ENCODE peak calls at places on chromosome 4, in nine cellular contexts. D is stomach, B is spleen, U is transverse colon, F is SK-N-SH, E is upper lobe of left lung, R is suprapubic skin, G is sigmoid colon, J is HCT116. K is an unnamed sample. For H3K36me3, the result is how much of the 10 kb centered on the place peaks cover.

GRCh38 chr4:168528131-168528949 is 31.5 kb downstream of the PALLD start:
- DNase-seq in D (no peak), B (no peak), U (no peak), F (no peak), E (no peak), R (no peak), G (no peak), J (no peak), K (no peak)

GRCh38 chr4:107312366-107312765 is 276.3 kb upstream of the DKK2 start:
- DNase-seq in D (no peak), B (no peak), U (no peak), F (no peak), E (no peak), R (no peak), G (no peak), J (no peak), K (no peak)

GRCh38 chr4:140097572-140097971 is 56.4 kb downstream of the MAML3 start:
- DNase-seq in D (no peak), B (no peak), U (no peak), F (no peak), E (no peak), R (no peak), G (no peak), J (no peak), K (no peak)

GRCh38 chr4:142809559-142809958 is 36.5 kb downstream of the INPP4B start:
- DNase-seq in D (no peak), B (no peak), U (no peak), F (no peak), E (no peak), R (no peak), G (no peak), J (no peak), K (no peak)

GRCh38 chr4:127732623-127733199 is 2.5 kb downstream of the SLC25A31 start:
- DNase-seq in D (no peak), B (no peak), U (no peak), F (peak), E (no peak), R (no peak), G (no peak), J (peak), K (peak)

GRCh38 chr4:52914051-52914605 is 52.0 kb downstream of the RASL11B start:
- DNase-seq in D (no peak), B (no peak), U (no peak), F (no peak), E (no peak), R (no peak), G (no peak), J (no peak), K (no peak)

GRCh38 chr4:153533387-153533786 is 67.2 kb downstream of the TMEM131L start:
- DNase-seq in D (no peak), B (no peak), U (no peak), F (no peak), E (no peak), R (no peak), G (no peak), J (no peak), K (no peak)

GRCh38 chr4:154349829-154350228 is 141.8 kb downstream of the DCHS2 start:
- DNase-seq in D (no peak), B (no peak), U (no peak), F (no peak), E (no peak), R (no peak), G (no peak), J (peak), K (no peak)

GRCh38 chr4:61245321-61245720 is 45.2 kb downstream of the ADGRL3 start:
- DNase-seq in D (no peak), B (no peak), U (no peak), F (no peak), E (no peak), R (no peak), G (no peak), J (no peak), K (no peak)

GRCh38 chr4:42151568-42152506 is 618 bp downstream of the BEND4 start:
- DNase-seq in D (peak), B (peak), U (peak), F (peak), E (peak), R (no peak), G (no peak), J (no peak), K (no peak)

DNA sequence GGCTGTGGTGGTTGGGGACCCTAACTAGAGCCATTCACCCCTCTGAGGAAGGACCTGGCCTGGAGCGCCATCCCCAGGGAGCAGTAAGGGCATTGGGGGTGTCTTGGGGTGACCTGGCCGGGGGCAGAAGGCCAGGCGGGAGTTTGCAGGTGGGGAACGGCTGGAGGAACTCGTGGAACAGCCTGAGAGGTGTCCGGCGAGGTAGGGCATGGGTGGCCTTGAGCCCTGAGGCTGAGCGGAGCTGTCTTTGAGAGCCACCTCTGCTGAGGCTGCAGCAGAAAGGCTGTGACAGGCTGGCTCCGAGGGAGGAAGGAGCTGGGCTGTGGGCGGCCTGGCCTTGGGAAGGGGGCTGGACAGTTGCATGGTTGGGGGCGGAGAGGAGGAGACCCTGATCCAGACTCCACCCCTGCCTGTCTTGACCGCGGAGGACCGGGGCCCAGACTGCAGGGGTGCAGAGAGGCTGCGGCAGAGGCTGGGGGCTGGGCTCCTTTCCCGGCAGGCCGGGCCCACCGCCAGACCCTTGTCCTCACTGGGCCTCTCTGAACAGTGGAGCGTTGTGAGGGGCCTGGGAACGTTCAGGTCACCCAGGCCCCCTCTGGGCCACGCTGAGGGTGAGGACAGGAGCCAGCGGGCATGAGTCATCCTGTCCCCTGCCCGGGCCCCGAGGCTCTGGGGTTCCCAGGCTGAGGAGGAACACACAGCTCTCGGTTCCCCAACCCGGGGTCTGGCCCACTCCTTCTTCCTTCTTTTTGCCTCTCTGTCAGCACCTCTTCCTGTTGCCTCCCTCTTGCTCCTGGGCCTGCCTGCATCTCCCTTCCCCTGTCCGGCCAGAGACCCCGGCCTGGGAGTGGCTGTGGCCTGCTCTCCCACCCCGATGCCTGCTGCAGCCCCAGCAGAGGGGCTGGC is 8.1 kb downstream of the SH3BP2 start:
- DNase-seq in D (peak), B (peak), U (peak), F (peak), E (peak), R (peak), G (peak), J (no peak), K (no peak)
- TF ChIP-seq POLR2AphosphoS5 in D (no peak), B (peak), U (peak), F (no peak), E (peak), R (no peak), G (no peak), J (no peak), K (no peak)

GRCh38 chr4:7795983-7796382 is 143.7 kb downstream of the AFAP1 start:
- DNase-seq in D (no peak), B (peak), U (no peak), F (peak), E (no peak), R (peak), G (no peak), J (no peak), K (no peak)
- H3K36me3 ChIP-seq in D (half or more), B (half or more), U (under half), F (half or more), E (under half), R (half or more), G (under half), J (under half), K (under half)

GRCh38 chr4:121698119-121698732 is 1.4 kb upstream of the ANXA5 start:
- DNase-seq in D (no peak), B (no peak), U (no peak), F (no peak), E (no peak), R (no peak), G (no peak), J (no peak), K (no peak)

GRCh38 chr4:121696641-121697461 is at the start of gene ANXA5:
- DNase-seq in D (peak), B (peak), U (peak), F (peak), E (peak), R (peak), G (peak), J (peak), K (no peak)

GRCh38 chr4:121693450-121693849 is 3.3 kb downstream of the ANXA5 start:
- DNase-seq in D (no peak), B (no peak), U (no peak), F (no peak), E (no peak), R (no peak), G (no peak), J (no peak), K (no peak)

GRCh38 chr4:121697626-121698025 is 846 bp upstream of the ANXA5 start:
- DNase-seq in D (no peak), B (no peak), U (no peak), F (no peak), E (no peak), R (no peak), G (no peak), J (no peak), K (no peak)

DNA sequence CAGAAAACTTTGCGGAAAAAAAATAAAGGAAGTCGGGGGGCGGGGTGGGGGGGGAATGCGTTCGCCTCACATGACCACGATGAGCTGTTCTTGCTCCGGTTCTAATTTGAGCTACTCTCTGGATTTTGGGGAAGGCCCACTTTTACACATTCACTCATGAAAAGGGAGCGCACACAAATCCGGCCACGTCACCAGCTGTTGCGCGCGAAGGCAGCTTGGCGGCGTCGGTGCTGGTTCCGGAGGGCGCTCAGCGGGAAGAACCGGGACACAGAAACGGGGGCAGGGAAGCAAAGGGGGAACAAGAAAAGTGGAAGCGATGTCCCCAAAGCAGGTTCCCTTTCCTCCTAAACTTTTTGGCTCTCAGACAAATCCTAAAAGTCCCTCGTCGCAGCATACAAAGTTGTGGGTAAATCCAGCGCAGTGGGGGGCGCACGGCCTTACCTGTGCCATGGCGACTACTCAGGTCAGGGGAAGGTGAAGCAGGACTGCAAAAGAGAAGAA is 590 bp downstream of the ANXA5 start:
- DNase-seq in D (peak), B (peak), U (peak), F (peak), E (peak), R (peak), G (peak), J (no peak), K (no peak)
- TF ChIP-seq POLR2AphosphoS5 in D (peak), B (no peak), U (no peak), F (no peak), E (peak), R (no peak), G (peak), J (no peak), K (no peak)

DNA sequence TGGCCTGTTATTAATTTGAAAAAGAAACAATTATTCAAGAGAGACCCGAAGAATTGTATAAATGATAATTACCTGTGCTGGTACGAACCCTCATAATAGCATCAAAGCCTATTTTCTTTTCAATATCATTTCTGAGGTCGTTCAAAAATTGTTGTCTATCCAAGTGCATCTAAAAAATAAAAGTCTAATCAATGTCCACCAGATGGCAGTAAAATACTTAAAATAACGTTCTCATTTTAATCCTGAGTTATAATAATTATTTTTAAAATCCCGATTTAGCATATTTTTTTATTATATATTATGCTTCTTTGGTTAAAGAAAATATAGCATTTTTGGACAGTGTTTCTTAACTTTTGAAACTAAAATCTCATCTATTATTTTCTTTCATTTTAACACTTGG is 55.7 kb downstream of the METTL14 start:
- DNase-seq in D (no peak), B (no peak), U (no peak), F (peak), E (no peak), R (no peak), G (no peak), J (peak), K (no peak)
- H3K36me3 ChIP-seq in D (half or more), B (half or more), U (under half), F (half or more), E (half or more), R (under half), G (under half), J (under half), K (under half)

GRCh38 chr4:78332974-78333373 is 218.6 kb upstream of the ANXA3 start:
- DNase-seq in D (no peak), B (no peak), U (no peak), F (no peak), E (no peak), R (no peak), G (no peak), J (no peak), K (no peak)

GRCh38 chr4:78325244-78326187 is 226.1 kb upstream of the ANXA3 start:
- DNase-seq in D (no peak), B (no peak), U (peak), F (no peak), E (no peak), R (no peak), G (no peak), J (no peak), K (peak)

GRCh38 chr4:78336093-78336943 is 215.3 kb upstream of the ANXA3 start:
- DNase-seq in D (no peak), B (no peak), U (no peak), F (no peak), E (no peak), R (no peak), G (no peak), J (no peak), K (peak)

GRCh38 chr4:78331965-78332364 is 219.6 kb upstream of the ANXA3 start:
- DNase-seq in D (no peak), B (no peak), U (no peak), F (no peak), E (no peak), R (no peak), G (no peak), J (no peak), K (no peak)

GRCh38 chr4:78331186-78331585 is 220.4 kb upstream of the ANXA3 start:
- DNase-seq in D (no peak), B (no peak), U (no peak), F (no peak), E (no peak), R (no peak), G (no peak), J (no peak), K (no peak)
- TF ChIP-seq POLR2AphosphoS5 in D (no peak), B (no peak), U (no peak), F (no peak), E (no peak), R (no peak), G (no peak), J (no peak), K (no peak)